ENCODE peak calls at places on chromosomes 12 and 14, in ten cellular contexts. B, L, V, A, O, F, W, Y, J and N are unnamed samples. For H3K4me1, the result is how much of the 10 kb centered on the place peaks cover.

GRCh38 chr12:76679778-76680177 is 84.1 kb upstream of the ZDHHC17 start:
- DNase-seq in J (no peak), W (no peak), A (no peak), F (no peak), L (no peak), O (no peak), Y (no peak), B (no peak), V (no peak), N (no peak)

GRCh38 chr12:110338754-110339153 is 57.7 kb downstream of the ATP2A2 start:
- DNase-seq in B (no peak), L (no peak), A (peak), J (no peak), Y (no peak), V (no peak), O (no peak), W (no peak), F (peak), N (no peak)

GRCh38 chr12:116164263-116164817 is 113.2 kb downstream of the MED13L start:
- DNase-seq in F (peak), V (no peak), Y (no peak), J (no peak), B (no peak), O (no peak), W (no peak), A (no peak), L (no peak), N (no peak)

GRCh38 chr12:41368006-41368405 is 179.9 kb downstream of the PDZRN4 start:
- DNase-seq in F (no peak), Y (no peak), O (no peak), W (no peak), A (peak), L (no peak), J (no peak), V (no peak), B (no peak), N (no peak)

GRCh38 chr12:69553626-69554248 is 31.5 kb upstream of the CCT2 start:
- DNase-seq in Y (no peak), F (peak), A (no peak), L (no peak), J (no peak), V (no peak), B (peak), W (peak), O (peak), N (no peak)

GRCh38 chr14:96227428-96227827 is 22.8 kb downstream of the BDKRB2 start:
- DNase-seq in Y (no peak), V (no peak), J (no peak), B (no peak), O (no peak), W (no peak), A (no peak), F (no peak), L (no peak), N (no peak)

GRCh38 chr12:107144990-107145389 is 51.6 kb upstream of the CRY1 start:
- DNase-seq in F (no peak), J (no peak), L (no peak), W (no peak), B (no peak), O (no peak), Y (no peak), V (no peak), A (no peak), N (no peak)

GRCh38 chr14:71932229-71932951 is at the start of gene RGS6:
- DNase-seq in O (no peak), W (no peak), B (peak), V (peak), L (no peak), F (no peak), Y (peak), J (no peak), A (peak), N (peak)

GRCh38 chr14:95452176-95452889 is 64.1 kb downstream of the SYNE3 start:
- DNase-seq in W (no peak), B (no peak), F (peak), A (no peak), Y (no peak), V (no peak), L (no peak), J (no peak), O (no peak), N (no peak)

GRCh38 chr12:48717252-48717695 is 767 bp upstream of the CCNT1 start:
- DNase-seq in W (no peak), O (no peak), F (peak), B (no peak), A (no peak), J (no peak), L (no peak), V (no peak), Y (no peak), N (peak)

GRCh38 chr14:29894030-29894429 is 33.6 kb downstream of the PRKD1 start:
- DNase-seq in J (no peak), A (no peak), W (no peak), L (no peak), V (no peak), Y (no peak), B (no peak), O (no peak), F (no peak), N (no peak)

GRCh38 chr12:125968413-125968812 is 903.2 kb downstream of the AACS start:
- DNase-seq in J (no peak), V (no peak), A (no peak), L (no peak), F (no peak), W (no peak), Y (no peak), B (no peak), O (no peak), N (no peak)

GRCh38 chr14:66944872-66945271 is 244.4 kb upstream of the GARIN2 start:
- DNase-seq in O (no peak), L (no peak), W (no peak), A (peak), V (no peak), J (no peak), F (peak), B (no peak), Y (no peak), N (no peak)

GRCh38 chr12:40016960-40017359 is 88.9 kb downstream of the SLC2A13 start:
- DNase-seq in F (peak), Y (no peak), O (peak), L (no peak), V (no peak), A (no peak), B (no peak), W (no peak), J (no peak), N (no peak)

GRCh38 chr14:29529418-29529817 is 398.2 kb downstream of the PRKD1 start:
- DNase-seq in O (no peak), W (peak), J (no peak), F (peak), Y (no peak), L (no peak), V (no peak), A (no peak), B (no peak), N (no peak)

GRCh38 chr12:83514372-83514771 is 827.7 kb downstream of the TMTC2 start:
- DNase-seq in Y (no peak), J (no peak), O (no peak), B (no peak), L (no peak), F (no peak), W (no peak), V (no peak), A (peak), N (no peak)

GRCh38 chr14:75806247-75806876 is 145.3 kb downstream of the TTLL5 start:
- DNase-seq in O (peak), V (no peak), A (no peak), Y (no peak), F (no peak), L (no peak), J (no peak), B (no peak), W (no peak), N (no peak)

GRCh38 chr12:50246873-50247612 is 36.3 kb downstream of the LIMA1 start:
- DNase-seq in O (peak), L (peak), F (peak), W (no peak), A (peak), V (no peak), J (no peak), B (no peak), Y (peak), N (peak)

GRCh38 chr12:56021882-56022497 is 1.1 kb downstream of the IKZF4 start:
- DNase-seq in J (no peak), F (peak), A (no peak), B (no peak), L (no peak), O (no peak), V (no peak), W (no peak), Y (no peak), N (no peak)

GRCh38 chr14:35347323-35348043 is 55.3 kb downstream of the PSMA6 start:
- DNase-seq in B (no peak), A (no peak), Y (no peak), J (no peak), L (no peak), V (peak), O (no peak), F (no peak), W (peak), N (no peak)

GRCh38 chr12:132336451-132337413 is 7.3 kb upstream of the GALNT9 start:
- DNase-seq in B (no peak), W (no peak), J (no peak), V (no peak), O (no peak), L (no peak), A (no peak), F (no peak), Y (no peak), N (no peak)

GRCh38 chr12:105092336-105092735 is 8.1 kb upstream of the ALDH1L2 start:
- DNase-seq in W (no peak), O (no peak), L (no peak), B (peak), F (no peak), J (no peak), V (no peak), Y (no peak), A (no peak), N (no peak)

GRCh38 chr12:112346194-112346593 is 36.0 kb downstream of the HECTD4 start:
- DNase-seq in J (no peak), A (no peak), L (no peak), F (no peak), V (no peak), Y (no peak), B (no peak), O (no peak), W (no peak), N (no peak)

GRCh38 chr12:52521175-52521574 is 981 bp upstream of the KRT5 start:
- DNase-seq in Y (no peak), J (no peak), F (no peak), O (no peak), L (no peak), W (no peak), B (peak), V (no peak), A (peak), N (no peak)

GRCh38 chr12:100827901-100828520 is 33.4 kb downstream of the ANO4 start:
- DNase-seq in A (peak), O (no peak), J (no peak), V (no peak), L (no peak), F (peak), Y (no peak), W (peak), B (no peak), N (no peak)

GRCh38 chr14:91302391-91302790 is 57.9 kb upstream of the GPR68 start:
- DNase-seq in Y (no peak), A (no peak), J (no peak), V (peak), O (no peak), F (no peak), W (no peak), B (no peak), L (no peak), N (no peak)

GRCh38 chr12:127214196-127214595 is 1052.8 kb upstream of the TMEM132C start:
- DNase-seq in F (no peak), B (no peak), W (no peak), Y (no peak), J (no peak), L (no peak), V (no peak), A (no peak), O (no peak), N (no peak)

DNA sequence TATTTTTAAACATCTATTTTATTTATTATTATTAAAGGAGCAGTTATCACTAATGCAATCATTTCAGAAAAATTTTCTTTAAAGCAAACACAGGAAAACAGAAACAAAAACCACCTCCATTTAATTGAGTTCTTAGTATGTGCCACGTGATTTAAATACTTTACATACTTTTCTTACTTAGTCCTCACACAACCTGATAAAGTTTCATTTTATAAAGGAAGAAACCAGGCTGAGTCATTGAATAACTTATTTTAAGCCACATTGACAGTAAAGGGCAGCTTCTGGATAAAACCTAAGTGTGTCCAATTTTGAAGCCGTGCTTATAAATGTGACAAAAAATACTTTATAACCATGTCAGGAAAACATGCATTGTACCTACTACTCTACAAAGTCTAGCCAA is 57.1 kb upstream of the PCED1B start:
- DNase-seq in Y (no peak), V (no peak), O (no peak), J (no peak), B (no peak), F (peak), L (no peak), A (no peak), W (no peak), N (peak)
- H3K4me1 ChIP-seq in Y (under half), V (under half), O (under half), J (under half), B (under half), F (under half), L (under half), A (under half), W (under half), N (under half)

DNA sequence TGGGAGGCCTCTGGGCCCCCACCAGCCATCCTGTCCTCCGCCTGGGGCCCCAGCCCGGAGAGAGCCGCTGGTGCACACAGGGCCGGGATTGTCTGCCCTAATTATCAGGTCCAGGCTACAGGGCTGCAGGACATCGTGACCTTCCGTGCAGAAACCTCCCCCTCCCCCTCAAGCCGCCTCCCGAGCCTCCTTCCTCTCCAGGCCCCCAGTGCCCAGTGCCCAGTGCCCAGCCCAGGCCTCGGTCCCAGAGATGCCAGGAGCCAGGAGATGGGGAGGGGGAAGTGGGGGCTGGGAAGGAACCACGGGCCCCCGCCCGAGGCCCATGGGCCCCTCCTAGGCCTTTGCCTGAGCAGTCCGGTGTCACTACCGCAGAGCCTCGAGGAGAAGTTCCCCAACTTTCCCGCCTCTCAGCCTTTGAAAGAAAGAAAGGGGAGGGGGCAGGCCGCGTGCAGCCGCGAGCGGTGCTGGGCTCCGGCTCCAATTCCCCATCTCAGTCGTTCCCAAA is 612 bp upstream of the GAPDH start:
- DNase-seq in W (peak), Y (peak), A (peak), L (peak), J (no peak), O (peak), V (peak), F (peak), B (no peak), N (peak)
- H3K4me1 ChIP-seq in W (under half), Y (half or more), A (under half), L (under half), J (half or more), O (half or more), V (half or more), F (under half), B (under half), N (under half)

GRCh38 chr12:67658486-67658885 is 9.9 kb downstream of the DYRK2 start:
- DNase-seq in J (no peak), A (no peak), V (no peak), O (no peak), B (no peak), W (no peak), F (no peak), L (no peak), Y (no peak), N (no peak)
- H3K4me1 ChIP-seq in J (half or more), A (under half), V (under half), O (half or more), B (under half), W (under half), F (under half), L (under half), Y (half or more), N (under half)

GRCh38 chr12:70985850-70986249 is 65.3 kb upstream of the PTPRR start:
- DNase-seq in J (no peak), L (no peak), B (no peak), F (peak), O (no peak), V (no peak), Y (no peak), W (no peak), A (no peak), N (no peak)
- H3K4me1 ChIP-seq in J (under half), L (under half), B (under half), F (under half), O (under half), V (under half), Y (under half), W (under half), A (under half), N (under half)

GRCh38 chr14:54173782-54174181 is 217.2 kb upstream of the BMP4 start:
- DNase-seq in J (no peak), W (no peak), F (peak), B (no peak), Y (no peak), O (peak), L (peak), A (no peak), V (no peak), N (no peak)
- H3K4me1 ChIP-seq in J (under half), W (under half), F (under half), B (under half), Y (half or more), O (under half), L (under half), A (half or more), V (under half), N (under half)

DNA sequence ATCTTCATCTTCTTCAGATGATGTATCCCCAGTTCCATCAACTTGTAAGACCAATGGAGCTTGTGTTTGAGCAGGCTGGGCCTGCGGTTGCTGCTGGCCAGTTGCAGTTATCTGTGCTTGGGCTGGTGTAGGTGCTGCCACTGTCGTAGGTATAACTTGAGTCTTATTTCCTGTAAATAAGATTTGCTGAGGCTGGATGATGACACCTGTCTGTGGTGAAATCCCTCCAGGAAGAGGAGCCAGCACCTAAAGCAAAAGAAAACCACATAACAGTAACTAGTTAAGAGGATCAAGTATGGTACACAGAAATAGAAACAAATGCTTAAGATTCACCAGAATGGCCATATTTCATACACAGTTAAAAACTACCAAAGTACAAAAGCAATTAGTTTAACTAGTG is 28.2 kb downstream of the GTF2A1 start:
- DNase-seq in A (no peak), B (no peak), F (no peak), O (no peak), W (no peak), Y (no peak), V (no peak), J (no peak), L (no peak), N (no peak)
- H3K4me1 ChIP-seq in A (under half), B (under half), F (under half), O (under half), W (under half), Y (under half), V (under half), J (under half), L (under half), N (under half)